ENCODE peak calls at places on chromosome 10, in nine cellular contexts. F is HFFc6, R is adrenal gland, J is H9, K is brain microvascular endothelial cell, G is Calu3, T is neural crest cell, L is GM12865, E is pancreas. B is an unnamed sample.

GRCh38 chr10:13842119-13842518 is 255.4 kb downstream of the PRPF18 start:
- DNase-seq in F (no peak), R (no peak), J (no peak), K (no peak), G (no peak), T (no peak), L (no peak), E (no peak), B (no peak)

GRCh38 chr10:30040597-30040996 is 18.8 kb downstream of the JCAD start:
- DNase-seq in F (no peak), R (no peak), J (no peak), K (no peak), G (no peak), T (no peak), L (no peak), E (no peak), B (no peak)

GRCh38 chr10:92407305-92408016 is 116.5 kb downstream of the MARCHF5 start:
- DNase-seq in F (peak), R (no peak), J (no peak), K (no peak), G (no peak), T (no peak), L (peak), E (no peak), B (no peak)

GRCh38 chr10:28202941-28203352 is 99.9 kb downstream of the MPP7 start:
- DNase-seq in F (peak), R (no peak), J (no peak), K (no peak), G (no peak), T (no peak), L (no peak), E (no peak), B (no peak)

GRCh38 chr10:12205082-12205481 is 9.1 kb downstream of the CDC123 start:
- DNase-seq in F (no peak), R (no peak), J (no peak), K (no peak), G (no peak), T (no peak), L (no peak), E (no peak), B (no peak)

GRCh38 chr10:102344067-102344466 is 51.4 kb upstream of the NFKB2 start:
- DNase-seq in F (peak), R (no peak), J (no peak), K (peak), G (no peak), T (no peak), L (no peak), E (no peak), B (no peak)

GRCh38 chr10:19168584-19168983 is 120.0 kb downstream of the MALRD1 start:
- DNase-seq in F (no peak), R (no peak), J (peak), K (no peak), G (peak), T (no peak), L (no peak), E (no peak), B (no peak)

GRCh38 chr10:11551915-11552602 is 59.4 kb downstream of the USP6NL start:
- DNase-seq in F (peak), R (no peak), J (no peak), K (peak), G (peak), T (no peak), L (peak), E (no peak), B (no peak)

GRCh38 chr10:104208730-104209129 is 23.4 kb downstream of the CFAP43 start:
- DNase-seq in F (no peak), R (no peak), J (no peak), K (no peak), G (no peak), T (no peak), L (no peak), E (no peak), B (no peak)

GRCh38 chr10:133196936-133197758 is 32.9 kb upstream of the UTF1 start:
- DNase-seq in F (no peak), R (no peak), J (no peak), K (no peak), G (no peak), T (no peak), L (no peak), E (no peak), B (no peak)

GRCh38 chr10:79058899-79059771 is 9.6 kb upstream of the ZMIZ1 start:
- DNase-seq in F (no peak), R (no peak), J (no peak), K (no peak), G (no peak), T (no peak), L (no peak), E (peak), B (no peak)

GRCh38 chr10:79404231-79404609 is 41.2 kb downstream of the ZCCHC24 start:
- DNase-seq in F (peak), R (peak), J (no peak), K (no peak), G (no peak), T (no peak), L (no peak), E (peak), B (no peak)

GRCh38 chr10:22992621-22993020 is 64.8 kb downstream of the ARMC3 start:
- DNase-seq in F (no peak), R (no peak), J (no peak), K (no peak), G (no peak), T (no peak), L (no peak), E (no peak), B (no peak)

GRCh38 chr10:31554556-31554955 is 235.5 kb downstream of the ZEB1 start:
- DNase-seq in F (peak), R (no peak), J (no peak), K (peak), G (no peak), T (no peak), L (no peak), E (no peak), B (no peak)

GRCh38 chr10:127227663-127228062 is 31.3 kb upstream of the INSYN2A start:
- DNase-seq in F (no peak), R (no peak), J (no peak), K (no peak), G (no peak), T (no peak), L (no peak), E (no peak), B (no peak)

GRCh38 chr10:81179805-81180452 is 642.2 kb downstream of the SH2D4B start:
- DNase-seq in F (no peak), R (no peak), J (peak), K (no peak), G (peak), T (peak), L (peak), E (no peak), B (peak)

GRCh38 chr10:66467042-66467441 is 458.8 kb upstream of the LRRTM3 start:
- DNase-seq in F (no peak), R (no peak), J (no peak), K (no peak), G (no peak), T (no peak), L (no peak), E (no peak), B (no peak)

GRCh38 chr10:43905502-43906236 is 257.0 kb upstream of the ZNF32 start:
- DNase-seq in F (no peak), R (no peak), J (no peak), K (peak), G (no peak), T (no peak), L (no peak), E (no peak), B (no peak)

GRCh38 chr10:102988404-102989314 is 70.6 kb downstream of the CNNM2 start:
- DNase-seq in F (peak), R (no peak), J (no peak), K (peak), G (no peak), T (no peak), L (no peak), E (no peak), B (no peak)

GRCh38 chr10:110310741-110311140 is 6.0 kb upstream of the SMNDC1 start:
- DNase-seq in F (no peak), R (no peak), J (no peak), K (no peak), G (no peak), T (no peak), L (no peak), E (no peak), B (no peak)

GRCh38 chr10:13351340-13351915 is 3.3 kb upstream of the SEPHS1 start:
- DNase-seq in F (no peak), R (no peak), J (peak), K (no peak), G (no peak), T (no peak), L (peak), E (no peak), B (peak)

GRCh38 chr10:22641743-22642142 is 72.6 kb downstream of the PIP4K2A start:
- DNase-seq in F (no peak), R (no peak), J (no peak), K (no peak), G (no peak), T (no peak), L (no peak), E (no peak), B (no peak)

GRCh38 chr10:24821986-24822385 is 98.3 kb upstream of the ARHGAP21 start:
- DNase-seq in F (peak), R (peak), J (no peak), K (peak), G (peak), T (no peak), L (no peak), E (no peak), B (no peak)

GRCh38 chr10:11154809-11155208 is 137.1 kb downstream of the CELF2 start:
- DNase-seq in F (no peak), R (no peak), J (no peak), K (no peak), G (no peak), T (no peak), L (no peak), E (no peak), B (no peak)

GRCh38 chr10:99834410-99834809 is 52.0 kb downstream of the ABCC2 start:
- DNase-seq in F (peak), R (no peak), J (no peak), K (peak), G (no peak), T (no peak), L (no peak), E (no peak), B (no peak)

GRCh38 chr10:58857251-58857650 is 319.2 kb upstream of the PHYHIPL start:
- DNase-seq in F (no peak), R (no peak), J (no peak), K (no peak), G (no peak), T (no peak), L (no peak), E (no peak), B (no peak)

GRCh38 chr10:62614389-62615157 is 189.9 kb upstream of the ADO start:
- DNase-seq in F (peak), R (no peak), J (no peak), K (peak), G (no peak), T (no peak), L (peak), E (no peak), B (peak)

GRCh38 chr10:62613429-62613828 is 191.1 kb upstream of the ADO start:
- DNase-seq in F (no peak), R (no peak), J (no peak), K (peak), G (no peak), T (no peak), L (peak), E (no peak), B (no peak)

GRCh38 chr10:62610649-62611229 is 193.8 kb upstream of the ADO start:
- DNase-seq in F (peak), R (peak), J (peak), K (peak), G (peak), T (peak), L (peak), E (no peak), B (peak)
- TF ChIP-seq CTCF in F (peak), R (peak), J (peak), K (peak), G (peak), T (peak), L (peak), E (peak), B (peak)

GRCh38 chr10:16518822-16519221 is 2.9 kb downstream of the C1QL3 start:
- DNase-seq in F (no peak), R (no peak), J (no peak), K (no peak), G (no peak), T (no peak), L (peak), E (no peak), B (no peak)
- TF ChIP-seq CTCF in F (peak), R (peak), J (peak), K (peak), G (no peak), T (peak), L (no peak), E (no peak), B (peak)

GRCh38 chr10:15745748-15746147 is 26.0 kb upstream of the ITGA8 start:
- DNase-seq in F (no peak), R (peak), J (no peak), K (peak), G (no peak), T (no peak), L (no peak), E (no peak), B (no peak)

GRCh38 chr10:15742102-15742501 is 22.4 kb upstream of the ITGA8 start:
- DNase-seq in F (no peak), R (no peak), J (no peak), K (no peak), G (no peak), T (no peak), L (no peak), E (no peak), B (no peak)

GRCh38 chr10:15742831-15743230 is 23.1 kb upstream of the ITGA8 start:
- DNase-seq in F (no peak), R (no peak), J (no peak), K (peak), G (no peak), T (no peak), L (no peak), E (no peak), B (no peak)

GRCh38 chr10:15743443-15743842 is 23.7 kb upstream of the ITGA8 start:
- DNase-seq in F (no peak), R (no peak), J (no peak), K (no peak), G (no peak), T (no peak), L (no peak), E (no peak), B (no peak)

GRCh38 chr10:15744217-15744865 is 24.6 kb upstream of the ITGA8 start:
- DNase-seq in F (peak), R (peak), J (peak), K (peak), G (peak), T (peak), L (peak), E (no peak), B (peak)
- TF ChIP-seq CTCF in F (peak), R (peak), J (peak), K (peak), G (peak), T (peak), L (peak), E (no peak), B (peak)

GRCh38 chr10:124649209-124649608 is 95.0 kb downstream of the FAM53B start:
- DNase-seq in F (no peak), R (no peak), J (no peak), K (no peak), G (no peak), T (no peak), L (no peak), E (no peak), B (no peak)
- TF ChIP-seq CTCF in F (peak), R (no peak), J (no peak), K (no peak), G (no peak), T (no peak), L (no peak), E (no peak), B (no peak)

DNA sequence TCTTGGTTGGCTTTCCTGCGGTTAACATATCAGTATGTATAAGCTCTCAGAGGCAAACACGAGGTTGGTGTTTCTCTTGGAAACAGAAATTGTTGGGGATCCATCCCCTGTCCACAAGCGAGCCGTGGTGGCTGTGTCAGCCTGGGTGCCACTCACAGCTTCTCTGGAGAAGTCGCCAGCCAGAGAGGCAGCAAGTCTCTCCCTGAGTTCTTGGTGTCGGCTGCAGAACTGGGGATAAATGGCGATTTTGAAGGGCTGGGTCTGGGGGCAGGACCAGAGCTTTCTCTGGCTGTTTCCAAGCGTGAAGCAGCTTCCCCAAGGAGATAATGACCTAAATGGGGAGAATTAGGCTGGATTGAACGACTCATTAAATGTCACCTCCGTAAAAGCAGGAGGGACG is 335.3 kb downstream of the GLRX3 start:
- DNase-seq in F (no peak), R (no peak), J (no peak), K (no peak), G (no peak), T (no peak), L (no peak), E (no peak), B (no peak)
- TF ChIP-seq CTCF in F (no peak), R (no peak), J (no peak), K (no peak), G (no peak), T (no peak), L (no peak), E (no peak), B (no peak)

DNA sequence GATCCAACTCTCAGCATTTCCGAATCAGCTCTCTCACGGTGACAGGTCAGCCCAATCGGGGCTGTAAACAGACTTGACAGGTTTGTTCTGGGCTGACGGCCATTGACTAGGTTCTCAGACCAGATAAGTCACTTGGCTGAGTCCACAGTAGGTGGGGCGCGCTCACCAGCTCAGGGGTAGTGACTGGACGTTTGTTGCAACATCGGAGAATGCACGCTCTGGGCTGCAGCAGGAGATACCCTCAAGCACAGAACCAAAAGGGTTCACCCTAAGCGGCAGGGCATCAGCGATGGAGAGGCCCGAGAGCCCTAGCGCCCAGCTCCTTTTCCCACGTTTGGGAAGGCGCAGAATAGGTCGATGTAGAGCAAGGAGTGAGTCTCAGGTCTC is 1.8 kb downstream of the KLLN start:
- DNase-seq in F (peak), R (peak), J (peak), K (peak), G (peak), T (no peak), L (peak), E (peak), B (peak)
- TF ChIP-seq CTCF in F (peak), R (no peak), J (peak), K (peak), G (no peak), T (no peak), L (peak), E (no peak), B (peak)

DNA sequence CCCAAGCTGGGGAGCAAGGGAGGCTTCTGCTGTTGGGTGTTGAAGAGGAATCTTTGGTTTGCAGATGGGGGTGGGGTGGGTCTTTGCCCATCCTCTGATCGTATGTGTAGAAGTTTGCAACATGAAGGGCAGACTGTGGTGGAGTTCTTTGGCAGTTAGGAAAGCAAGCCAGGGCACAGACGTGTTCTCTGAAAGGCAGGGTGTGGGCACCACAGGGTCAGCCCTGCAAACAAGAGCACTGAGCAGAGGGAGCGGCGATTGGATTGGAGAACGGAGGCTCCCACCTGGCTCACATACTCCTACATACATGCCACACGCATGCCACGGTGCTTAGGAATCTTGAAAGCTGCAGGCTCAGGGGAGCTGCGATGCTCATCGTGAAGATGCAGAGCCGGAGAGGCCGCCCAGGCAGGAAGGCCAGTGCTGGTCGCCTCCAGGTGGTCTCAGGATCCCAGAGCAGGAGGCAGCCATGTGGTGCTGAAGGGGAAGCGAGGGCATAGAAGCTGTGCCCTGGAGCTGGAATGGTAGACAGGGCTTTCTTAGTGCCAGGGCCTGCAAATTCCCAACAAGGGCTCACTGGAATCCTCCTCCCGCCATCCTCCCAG is 149.0 kb downstream of the MGMT start:
- DNase-seq in F (no peak), R (no peak), J (no peak), K (no peak), G (no peak), T (no peak), L (no peak), E (no peak), B (no peak)
- TF ChIP-seq CTCF in F (no peak), R (no peak), J (no peak), K (no peak), G (no peak), T (no peak), L (no peak), E (no peak), B (no peak)

DNA sequence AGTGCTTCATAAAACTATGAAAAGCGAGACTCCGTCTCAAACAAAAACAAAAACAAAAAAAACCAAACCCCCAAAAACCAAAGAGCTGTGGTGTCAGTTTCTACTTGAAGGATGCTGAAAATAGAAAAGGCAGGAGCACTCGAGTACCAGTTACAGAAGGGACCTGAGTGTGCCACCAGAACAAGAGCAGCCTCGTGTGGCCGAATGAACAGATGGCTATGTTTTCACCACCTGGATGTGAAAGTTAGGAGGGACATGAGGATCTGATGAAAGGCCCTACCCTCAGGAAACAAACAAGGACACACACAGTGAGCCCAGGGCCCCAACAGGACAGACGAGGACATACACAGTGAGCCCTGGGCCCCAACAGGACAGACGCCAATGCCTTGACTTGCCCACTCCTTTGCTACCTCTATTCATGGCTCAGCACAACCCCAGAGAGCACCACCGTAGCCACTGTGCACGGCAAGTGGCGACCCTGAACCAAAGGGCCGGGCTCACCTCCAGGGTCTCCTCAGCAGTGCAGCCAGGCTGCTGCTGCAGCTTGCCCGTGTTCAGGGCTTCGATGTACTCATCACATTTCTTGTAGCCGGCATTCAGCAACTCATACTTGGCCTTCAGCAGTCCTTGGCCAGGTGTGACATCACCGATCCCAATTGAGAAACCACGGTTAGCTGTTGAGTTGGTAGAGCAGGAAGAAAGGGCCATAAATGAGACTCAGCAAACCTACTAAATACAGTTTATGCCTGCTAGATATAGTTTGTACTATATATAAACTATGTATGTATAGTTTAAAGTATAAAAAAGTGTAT is 24.9 kb downstream of the POLR3A start:
- DNase-seq in F (no peak), R (peak), J (no peak), K (no peak), G (no peak), T (no peak), L (no peak), E (no peak), B (no peak)
- TF ChIP-seq CTCF in F (no peak), R (no peak), J (no peak), K (no peak), G (no peak), T (no peak), L (no peak), E (no peak), B (no peak)

DNA sequence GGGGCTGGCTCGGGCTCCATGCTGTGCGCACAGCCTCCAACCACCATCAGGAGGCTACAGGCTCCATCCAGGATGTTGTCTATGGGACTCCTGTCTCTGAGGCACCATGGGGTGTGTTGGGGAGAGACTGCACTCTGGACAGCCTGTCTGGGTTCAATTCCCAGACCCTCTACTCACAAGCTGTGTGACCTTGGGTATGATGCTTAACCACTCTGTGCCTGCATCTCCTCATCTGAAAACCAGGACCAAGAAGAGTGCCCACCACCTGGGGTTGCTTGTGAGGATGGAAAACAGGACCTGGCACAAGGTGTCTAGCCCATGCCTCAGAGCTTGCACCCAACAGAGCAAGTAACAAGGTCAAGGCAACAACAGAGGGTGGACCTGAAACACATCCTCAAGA is 109.8 kb downstream of the KCNMA1 start:
- DNase-seq in F (no peak), R (no peak), J (no peak), K (no peak), G (no peak), T (no peak), L (no peak), E (no peak), B (no peak)
- TF ChIP-seq CTCF in F (no peak), R (no peak), J (no peak), K (no peak), G (no peak), T (no peak), L (no peak), E (no peak), B (no peak)